ENCODE peak calls at places on chromosomes 4 and X, in four cellular contexts. U is left kidney, B is ascending aorta, C is NCI-H2107. S is an unnamed sample.

GRCh38 chr4:183658362-183659028 is 490 bp downstream of the RWDD4 start:
- DNase-seq in U (peak; percentile 64), B (no peak), C (no peak), S (peak; percentile 23)

GRCh38 chrX:6644411-6644810 is 109.5 kb upstream of the VCX3A start:
- DNase-seq in U (no peak), B (no peak), C (no peak), S (peak; percentile 8)

GRCh38 chr4:124948976-124949597 is 236.6 kb upstream of the ANKRD50 start:
- DNase-seq in U (no peak), B (no peak), C (no peak), S (no peak)

GRCh38 chrX:21905976-21906375 is 34.5 kb upstream of the SMS start:
- DNase-seq in U (peak; percentile 36), B (no peak), C (no peak), S (no peak)

GRCh38 chrX:54248309-54248708 is 65.3 kb upstream of the FAM120C start:
- DNase-seq in U (peak; percentile 12), B (no peak), C (no peak), S (peak; percentile 29)

GRCh38 chr4:1126506-1126905 is 13.1 kb upstream of the RNF212 start:
- DNase-seq in U (no peak), B (no peak), C (no peak), S (no peak)

GRCh38 chr4:26701786-26702227 is 117.9 kb downstream of the TBC1D19 start:
- DNase-seq in U (no peak), B (no peak), C (no peak), S (no peak)

GRCh38 chr4:103046416-103047290 is 27.1 kb upstream of the SLC9B1 start:
- DNase-seq in U (peak; percentile 74), B (no peak), C (no peak), S (peak; percentile 50)

GRCh38 chrX:132676561-132677186 is 187.8 kb upstream of the MBNL3 start:
- DNase-seq in U (peak; percentile 22), B (no peak), C (no peak), S (no peak)

GRCh38 chr4:172998527-172999469 is 169.8 kb upstream of the GALNT7 start:
- DNase-seq in U (peak; percentile 14), B (no peak), C (no peak), S (peak; percentile 31)

GRCh38 chrX:145506225-145506624 is 258.9 kb downstream of the SPANXN1 start:
- DNase-seq in U (no peak), B (no peak), C (no peak), S (no peak)

GRCh38 chr4:169485791-169486742 is 126.3 kb downstream of the NEK1 start:
- DNase-seq in U (peak; percentile 85), B (no peak), C (peak; percentile 23), S (peak; percentile 61)

GRCh38 chr4:183355405-183355804 is 33.2 kb upstream of the CLDN24 start:
- DNase-seq in U (no peak), B (no peak), C (no peak), S (no peak)

GRCh38 chrX:65581661-65582339 is 47.2 kb upstream of the LAS1L start:
- DNase-seq in U (peak; percentile 79), B (no peak), C (peak; percentile 11), S (peak; percentile 38)

S was measured in NCI-H69.